ENCODE peak calls at places on chromosomes 7 and 10, in six cellular contexts. V is psoas muscle; J is HepG2; S is heart left ventricle; E is K562; R is CD4-positive, alpha-beta T cell. H is an unnamed sample.

GRCh38 chr10:110843031-110843430 is 28.7 kb upstream of the PDCD4 start:
- ATAC-seq in V (no peak), J (no peak), S (no peak), E (no peak), R (peak; percentile 92), H (no peak)

GRCh38 chr10:28807760-28808613 is 130.7 kb downstream of the BAMBI start:
- ATAC-seq in V (no peak), J (peak; percentile 99), S (no peak), E (peak; percentile 50), R (no peak), H (peak; percentile 13)

GRCh38 chr10:50992356-50992866 is 81.9 kb upstream of the PRKG1 start:
- ATAC-seq in V (peak; percentile 11), J (peak; percentile 63), S (peak; percentile 12), E (no peak), R (no peak), H (no peak)

GRCh38 chr7:106620034-106620433 is 40.9 kb downstream of the CCDC71L start:
- ATAC-seq in V (no peak), J (no peak), S (no peak), E (no peak), R (no peak), H (no peak)

GRCh38 chr7:75611557-75612178 is 119.5 kb downstream of the SPDYE5 start:
- ATAC-seq in V (peak; percentile 94), J (peak; percentile 98), S (peak; percentile 99), E (peak; percentile 24), R (no peak), H (peak; percentile 95)

GRCh38 chr7:149772821-149773425 is 465 bp downstream of the ZNF467 start:
- ATAC-seq in V (no peak), J (no peak), S (no peak), E (peak; percentile 9), R (peak; percentile 21), H (no peak)

GRCh38 chr7:151679073-151679708 is 159.5 kb upstream of the RHEB start:
- ATAC-seq in V (no peak), J (peak; percentile 38), S (peak; percentile 29), E (no peak), R (no peak), H (no peak)

GRCh38 chr7:150732786-150733733 is 4.2 kb upstream of the GIMAP5 start:
- ATAC-seq in V (no peak), J (no peak), S (no peak), E (no peak), R (peak; percentile 14), H (no peak)

GRCh38 chr7:711967-712600 is 14.4 kb upstream of the DNAAF5 start:
- ATAC-seq in V (no peak), J (no peak), S (no peak), E (no peak), R (peak; percentile 87), H (peak; percentile 42)

GRCh38 chr7:85554294-85554877 is 367.5 kb upstream of the SEMA3D start:
- ATAC-seq in V (no peak), J (peak; percentile 72), S (no peak), E (peak; percentile 45), R (peak; percentile 44), H (no peak)

GRCh38 chr10:15775513-15775912 is 55.8 kb upstream of the ITGA8 start:
- ATAC-seq in V (no peak), J (no peak), S (no peak), E (no peak), R (no peak), H (peak; percentile 43)
- TF ChIP-seq CTCF in V (no peak), J (no peak), S (no peak), E (no peak), R (no peak), H (no peak)

GRCh38 chr10:18566177-18566576 is 85.2 kb downstream of the NSUN6 start:
- ATAC-seq in V (no peak), J (no peak), S (no peak), E (no peak), R (no peak), H (no peak)
- H3K9me3 ChIP-seq in V (peaks cover 21% of the 10 kb centered on the region), J (peaks cover 96% of the 10 kb centered on the region), S (peaks cover 54% of the 10 kb centered on the region), E (peaks cover 8% of the 10 kb centered on the region), R (no peaks in the 10 kb centered on the region), H (no peaks in the 10 kb centered on the region)

DNA sequence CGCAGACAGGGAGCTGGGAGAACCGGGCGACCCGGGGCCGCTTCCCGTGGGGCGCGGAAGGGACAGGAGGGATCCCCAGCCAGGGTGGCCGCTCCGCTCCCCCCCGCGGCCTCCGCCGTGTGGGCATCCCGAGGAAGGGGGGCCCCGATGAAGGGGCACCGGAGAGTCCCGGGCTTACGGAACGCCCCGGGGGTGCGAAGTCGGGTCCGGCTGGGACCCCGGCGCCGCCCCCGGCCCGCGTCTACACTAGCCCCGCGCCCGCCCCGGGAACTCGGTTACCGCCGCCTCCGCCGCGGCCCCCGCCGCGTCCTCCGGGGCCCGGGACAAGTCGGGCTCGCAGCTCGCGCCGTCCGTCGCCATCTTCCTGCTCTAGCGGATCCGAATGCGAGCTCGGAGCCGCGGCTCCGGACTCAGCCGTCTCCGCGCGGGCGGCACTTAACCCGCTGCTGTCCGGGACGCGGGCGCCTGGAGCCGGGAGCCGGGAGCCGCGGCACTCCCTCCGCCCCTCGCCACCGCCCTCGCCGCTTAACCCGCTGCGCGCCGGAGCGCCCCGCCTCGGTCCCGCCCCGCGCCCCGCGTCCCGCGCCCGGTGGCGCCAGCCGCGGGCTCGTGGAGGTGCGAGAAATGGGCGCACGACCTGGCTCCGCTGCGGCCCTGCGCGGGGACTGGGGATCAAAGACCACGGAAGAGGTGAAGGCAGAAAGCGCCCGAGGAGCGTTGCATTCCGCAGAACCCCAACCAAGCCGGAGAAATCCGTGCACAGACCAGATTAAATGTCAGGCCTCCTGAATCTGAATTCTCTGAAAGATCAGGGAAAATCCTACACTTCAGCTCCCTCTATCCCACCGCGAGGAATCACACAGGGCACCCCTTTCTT is at the start of gene CTTNBP2:
- ATAC-seq in V (peak; percentile 75), J (peak; percentile 89), S (peak; percentile 35), E (peak; percentile 64), R (no peak), H (peak; percentile 89)
- TF ChIP-seq CTCF in V (no peak), J (no peak), S (no peak), E (no peak), R (no peak), H (peak; percentile 18)

GRCh38 chr10:1683649-1684048 is 53.7 kb downstream of the ADARB2 start:
- ATAC-seq in V (no peak), J (no peak), S (no peak), E (no peak), R (no peak), H (no peak)

GRCh38 chr10:1677307-1677939 is 59.9 kb downstream of the ADARB2 start:
- ATAC-seq in V (no peak), J (no peak), S (no peak), E (no peak), R (no peak), H (no peak)

GRCh38 chr10:1684991-1685390 is 52.3 kb downstream of the ADARB2 start:
- ATAC-seq in V (no peak), J (no peak), S (no peak), E (no peak), R (no peak), H (no peak)

GRCh38 chr10:1678084-1678483 is 59.2 kb downstream of the ADARB2 start:
- ATAC-seq in V (no peak), J (no peak), S (no peak), E (no peak), R (no peak), H (no peak)

GRCh38 chr10:1679821-1680650 is 57.3 kb downstream of the ADARB2 start:
- ATAC-seq in V (no peak), J (no peak), S (no peak), E (no peak), R (no peak), H (no peak)
- H3K9me3 ChIP-seq in V (no peaks in the 10 kb centered on the region), J (no peaks in the 10 kb centered on the region), S (no peaks in the 10 kb centered on the region), E (no peaks in the 10 kb centered on the region), R (no peaks in the 10 kb centered on the region), H (no peaks in the 10 kb centered on the region)

GRCh38 chr10:60549686-60550085 is 160.0 kb upstream of the ANK3 start:
- ATAC-seq in V (peak; percentile 84), J (peak; percentile 28), S (no peak), E (peak; percentile 38), R (no peak), H (no peak)
- TF ChIP-seq CTCF in V (peak; percentile 59), J (peak; percentile 53), S (peak; percentile 9), E (peak; percentile 53), R (peak; percentile 57), H (no peak)

DNA sequence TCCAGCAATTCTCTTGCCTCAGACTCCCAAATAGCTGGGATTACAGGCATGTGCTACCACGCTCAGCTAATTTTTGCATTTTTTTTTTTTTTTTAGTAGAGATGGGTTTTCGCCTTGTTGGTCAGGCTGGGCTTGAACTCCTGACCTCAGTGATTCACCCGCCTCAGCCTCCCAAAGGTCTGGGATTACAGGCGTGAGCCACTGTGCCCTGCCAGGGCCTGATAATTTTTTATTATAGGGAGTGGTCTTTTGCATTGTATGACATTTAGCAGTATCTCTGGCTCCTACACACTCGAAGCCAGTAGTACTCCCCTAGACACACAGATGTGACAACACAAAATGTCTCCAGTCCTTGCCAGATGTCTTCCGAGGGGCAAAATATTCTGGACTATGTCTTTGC is 124.0 kb downstream of the DKK1 start:
- ATAC-seq in V (no peak), J (no peak), S (no peak), E (no peak), R (no peak), H (no peak)
- H3K9me3 ChIP-seq in V (no peaks in the 10 kb centered on the region), J (no peaks in the 10 kb centered on the region), S (no peaks in the 10 kb centered on the region), E (no peaks in the 10 kb centered on the region), R (no peaks in the 10 kb centered on the region), H (no peaks in the 10 kb centered on the region)

H was measured in gastroesophageal sphincter.